ENCODE peak calls at places on chromosome 1, in seven cellular contexts. One of them, this sample, is unnamed. For H3K9me3, the result is how much of the 10 kb centered on the place peaks cover.

GRCh38 chr1:54611621-54612020 is 11.7 kb downstream of the FAM151A start:
- DNase-seq in sigmoid colon: no peak
- DNase-seq in transverse colon: peak
- DNase-seq in spleen: peak
- DNase-seq in HCT116: no peak
- DNase-seq in esophagus muscularis mucosa: no peak
- DNase-seq in Panc1: no peak
- DNase-seq in this sample: peak

GRCh38 chr1:211549092-211549749 is 29.7 kb downstream of the SLC30A1 start:
- DNase-seq in HCT116: no peak
- DNase-seq in transverse colon: no peak
- DNase-seq in sigmoid colon: peak
- DNase-seq in Panc1: no peak
- DNase-seq in spleen: peak
- DNase-seq in esophagus muscularis mucosa: no peak
- DNase-seq in this sample: no peak

GRCh38 chr1:45465277-45465676 is 25.7 kb downstream of the TESK2 start:
- DNase-seq in Panc1: no peak
- DNase-seq in transverse colon: no peak
- DNase-seq in HCT116: no peak
- DNase-seq in spleen: no peak
- DNase-seq in esophagus muscularis mucosa: no peak
- DNase-seq in sigmoid colon: no peak
- DNase-seq in this sample: no peak

GRCh38 chr1:178498896-178499675 is 2.3 kb upstream of the CLEC20A start:
- DNase-seq in spleen: no peak
- DNase-seq in transverse colon: no peak
- DNase-seq in HCT116: no peak
- DNase-seq in Panc1: no peak
- DNase-seq in sigmoid colon: no peak
- DNase-seq in esophagus muscularis mucosa: no peak
- DNase-seq in this sample: no peak

GRCh38 chr1:22258696-22259095 is 115.8 kb upstream of the WNT4 start:
- DNase-seq in HCT116: no peak
- DNase-seq in spleen: no peak
- DNase-seq in transverse colon: no peak
- DNase-seq in Panc1: no peak
- DNase-seq in sigmoid colon: no peak
- DNase-seq in esophagus muscularis mucosa: no peak
- DNase-seq in this sample: no peak

GRCh38 chr1:11690669-11691301 is 725 bp upstream of the DRAXIN start:
- DNase-seq in esophagus muscularis mucosa: no peak
- DNase-seq in HCT116: no peak
- DNase-seq in transverse colon: no peak
- DNase-seq in sigmoid colon: no peak
- DNase-seq in Panc1: no peak
- DNase-seq in spleen: no peak
- DNase-seq in this sample: no peak

GRCh38 chr1:84253891-84254290 is 47.6 kb upstream of the SAMD13 start:
- DNase-seq in sigmoid colon: peak
- DNase-seq in Panc1: peak
- DNase-seq in HCT116: peak
- DNase-seq in transverse colon: peak
- DNase-seq in spleen: no peak
- DNase-seq in esophagus muscularis mucosa: no peak
- DNase-seq in this sample: no peak

GRCh38 chr1:57576750-57577149 is 152.9 kb upstream of the DAB1 start:
- DNase-seq in HCT116: no peak
- DNase-seq in Panc1: no peak
- DNase-seq in sigmoid colon: no peak
- DNase-seq in esophagus muscularis mucosa: no peak
- DNase-seq in spleen: no peak
- DNase-seq in transverse colon: no peak
- DNase-seq in this sample: no peak

GRCh38 chr1:235100124-235100801 is 28.4 kb downstream of the TOMM20 start:
- DNase-seq in transverse colon: no peak
- DNase-seq in HCT116: no peak
- DNase-seq in spleen: no peak
- DNase-seq in Panc1: no peak
- DNase-seq in sigmoid colon: no peak
- DNase-seq in esophagus muscularis mucosa: no peak
- DNase-seq in this sample: no peak

GRCh38 chr1:107963601-107964396 is 1.2 kb downstream of the VAV3 start:
- DNase-seq in HCT116: no peak
- DNase-seq in spleen: peak
- DNase-seq in transverse colon: peak
- DNase-seq in esophagus muscularis mucosa: no peak
- DNase-seq in Panc1: no peak
- DNase-seq in sigmoid colon: peak
- DNase-seq in this sample: peak

GRCh38 chr1:244118087-244118761 is 67.1 kb downstream of the ZBTB18 start:
- DNase-seq in transverse colon: no peak
- DNase-seq in Panc1: no peak
- DNase-seq in sigmoid colon: no peak
- DNase-seq in HCT116: no peak
- DNase-seq in esophagus muscularis mucosa: no peak
- DNase-seq in spleen: no peak
- DNase-seq in this sample: no peak

GRCh38 chr1:203354246-203354645 is 3.3 kb upstream of the FMOD start:
- DNase-seq in HCT116: no peak
- DNase-seq in spleen: no peak
- DNase-seq in Panc1: no peak
- DNase-seq in esophagus muscularis mucosa: no peak
- DNase-seq in sigmoid colon: peak
- DNase-seq in transverse colon: no peak
- DNase-seq in this sample: no peak

GRCh38 chr1:194705123-194705522 is 1518.7 kb upstream of the B3GALT2 start:
- DNase-seq in transverse colon: no peak
- DNase-seq in HCT116: no peak
- DNase-seq in spleen: no peak
- DNase-seq in esophagus muscularis mucosa: no peak
- DNase-seq in Panc1: no peak
- DNase-seq in sigmoid colon: no peak
- DNase-seq in this sample: no peak

DNA sequence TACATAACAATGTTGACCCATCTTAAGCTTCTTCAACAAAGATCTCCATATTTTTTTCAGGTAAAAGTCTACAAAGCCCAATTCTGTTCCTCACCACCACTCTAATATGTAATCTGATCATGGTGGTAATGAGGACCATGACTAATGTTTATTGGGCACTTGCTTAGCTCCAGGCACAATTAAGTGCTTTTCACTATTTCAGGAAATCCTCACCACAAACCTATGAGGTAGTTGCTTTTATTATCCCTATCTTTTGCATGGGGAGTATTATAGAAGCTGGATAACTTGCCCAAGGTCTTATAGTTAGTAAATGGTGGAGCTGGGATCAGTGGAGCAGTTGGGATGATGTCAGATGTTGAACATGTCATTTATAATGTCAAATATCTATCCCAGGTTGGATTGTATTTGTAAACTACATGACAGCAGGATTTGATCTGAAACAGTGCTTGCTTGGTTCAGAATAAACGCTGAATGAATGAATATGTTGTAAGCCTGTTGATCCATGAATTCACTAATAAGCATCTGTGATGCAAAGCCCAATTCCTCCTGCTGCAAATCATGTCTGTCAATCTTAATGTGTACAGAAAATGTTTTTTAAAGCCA is 283.3 kb upstream of the ST6GALNAC5 start:
- DNase-seq in transverse colon: no peak
- DNase-seq in esophagus muscularis mucosa: no peak
- DNase-seq in spleen: no peak
- DNase-seq in HCT116: no peak
- DNase-seq in sigmoid colon: no peak
- DNase-seq in Panc1: no peak
- DNase-seq in this sample: no peak
- H3K4me3 ChIP-seq in transverse colon: no peak
- H3K4me3 ChIP-seq in esophagus muscularis mucosa: no peak
- H3K4me3 ChIP-seq in spleen: no peak
- H3K4me3 ChIP-seq in HCT116: no peak
- H3K4me3 ChIP-seq in sigmoid colon: no peak
- H3K4me3 ChIP-seq in Panc1: no peak
- H3K4me3 ChIP-seq in this sample: no peak

DNA sequence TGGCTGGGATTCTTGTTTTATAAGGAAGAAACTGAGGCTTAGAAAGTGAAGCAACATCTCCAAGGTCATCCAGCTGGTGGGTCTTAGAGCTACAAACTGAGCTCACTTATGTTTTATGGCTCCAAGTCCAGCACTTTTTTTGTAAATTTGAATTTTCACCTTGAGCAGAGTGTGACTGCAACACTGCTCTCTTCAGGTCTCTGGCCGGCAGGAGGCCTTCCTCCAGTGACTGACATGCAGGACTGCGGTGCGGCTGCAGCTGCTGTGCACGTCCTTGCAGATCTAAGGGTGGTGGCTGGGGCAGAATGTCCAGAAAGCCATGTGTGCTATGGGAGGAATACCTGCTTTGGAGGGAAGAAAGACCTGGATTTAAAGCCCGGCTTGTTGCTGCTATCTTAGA is 284.2 kb upstream of the POU3F1 start:
- DNase-seq in esophagus muscularis mucosa: peak
- DNase-seq in Panc1: no peak
- DNase-seq in transverse colon: no peak
- DNase-seq in HCT116: no peak
- DNase-seq in sigmoid colon: no peak
- DNase-seq in spleen: no peak
- DNase-seq in this sample: no peak
- H3K9me3 ChIP-seq in esophagus muscularis mucosa: under half
- H3K9me3 ChIP-seq in Panc1: under half
- H3K9me3 ChIP-seq in transverse colon: under half
- H3K9me3 ChIP-seq in HCT116: under half
- H3K9me3 ChIP-seq in sigmoid colon: under half
- H3K9me3 ChIP-seq in spleen: under half
- H3K9me3 ChIP-seq in this sample: under half

GRCh38 chr1:155940993-155941844 is at the start of gene RXFP4:
- DNase-seq in sigmoid colon: no peak
- DNase-seq in Panc1: peak
- DNase-seq in esophagus muscularis mucosa: no peak
- DNase-seq in transverse colon: peak
- DNase-seq in HCT116: no peak
- DNase-seq in spleen: peak
- DNase-seq in this sample: peak
- TF ChIP-seq POLR2AphosphoS5 in sigmoid colon: peak
- TF ChIP-seq POLR2AphosphoS5 in Panc1: peak
- TF ChIP-seq POLR2AphosphoS5 in esophagus muscularis mucosa: no peak
- TF ChIP-seq POLR2AphosphoS5 in transverse colon: peak
- TF ChIP-seq POLR2AphosphoS5 in HCT116: peak
- TF ChIP-seq POLR2AphosphoS5 in spleen: peak
- TF ChIP-seq POLR2AphosphoS5 in this sample: no peak

GRCh38 chr1:154338875-154339274 is 13.6 kb downstream of the ATP8B2 start:
- DNase-seq in spleen: no peak
- DNase-seq in sigmoid colon: no peak
- DNase-seq in transverse colon: no peak
- DNase-seq in Panc1: no peak
- DNase-seq in esophagus muscularis mucosa: no peak
- DNase-seq in HCT116: no peak
- DNase-seq in this sample: no peak

GRCh38 chr1:154334647-154335350 is 9.5 kb downstream of the ATP8B2 start:
- DNase-seq in spleen: peak
- DNase-seq in sigmoid colon: peak
- DNase-seq in HCT116: no peak
- DNase-seq in Panc1: no peak
- DNase-seq in esophagus muscularis mucosa: peak
- DNase-seq in transverse colon: peak
- DNase-seq in this sample: peak

GRCh38 chr1:154342132-154342531 is 16.8 kb downstream of the ATP8B2 start:
- DNase-seq in HCT116: no peak
- DNase-seq in sigmoid colon: no peak
- DNase-seq in transverse colon: no peak
- DNase-seq in spleen: no peak
- DNase-seq in Panc1: no peak
- DNase-seq in esophagus muscularis mucosa: no peak
- DNase-seq in this sample: no peak

GRCh38 chr1:154335351-154335714 is 10.0 kb downstream of the ATP8B2 start:
- DNase-seq in sigmoid colon: no peak
- DNase-seq in HCT116: no peak
- DNase-seq in Panc1: no peak
- DNase-seq in transverse colon: no peak
- DNase-seq in spleen: no peak
- DNase-seq in esophagus muscularis mucosa: no peak
- DNase-seq in this sample: no peak

GRCh38 chr1:154337253-154337894 is 12.0 kb downstream of the ATP8B2 start:
- DNase-seq in esophagus muscularis mucosa: no peak
- DNase-seq in spleen: no peak
- DNase-seq in HCT116: no peak
- DNase-seq in transverse colon: no peak
- DNase-seq in Panc1: no peak
- DNase-seq in sigmoid colon: no peak
- DNase-seq in this sample: no peak
- H3K4me3 ChIP-seq in esophagus muscularis mucosa: no peak
- H3K4me3 ChIP-seq in spleen: no peak
- H3K4me3 ChIP-seq in HCT116: no peak
- H3K4me3 ChIP-seq in transverse colon: no peak
- H3K4me3 ChIP-seq in Panc1: no peak
- H3K4me3 ChIP-seq in sigmoid colon: no peak
- H3K4me3 ChIP-seq in this sample: no peak

DNA sequence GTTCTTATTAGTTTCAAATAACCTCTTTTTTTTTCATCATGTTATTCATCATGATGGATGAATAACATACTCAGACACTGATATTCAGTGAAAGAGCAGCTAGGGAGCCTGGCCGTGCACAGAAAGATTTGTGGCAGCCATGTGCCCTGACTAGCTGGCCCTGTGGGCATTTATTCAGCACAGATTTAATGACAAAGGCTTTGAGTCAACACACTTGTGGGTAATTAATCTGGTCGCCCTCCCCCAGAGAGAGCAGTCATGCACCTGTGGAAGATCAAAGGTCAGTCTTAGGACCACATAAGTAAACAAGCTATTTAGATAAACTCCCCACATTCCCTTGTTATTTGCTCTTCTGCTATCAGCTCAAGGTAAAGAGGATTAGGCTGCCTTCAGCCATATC is 153.2 kb upstream of the HMCN1 start:
- DNase-seq in transverse colon: no peak
- DNase-seq in spleen: no peak
- DNase-seq in Panc1: no peak
- DNase-seq in sigmoid colon: no peak
- DNase-seq in HCT116: no peak
- DNase-seq in esophagus muscularis mucosa: no peak
- DNase-seq in this sample: no peak
- H3K9me3 ChIP-seq in transverse colon: under half
- H3K9me3 ChIP-seq in spleen: under half
- H3K9me3 ChIP-seq in Panc1: under half
- H3K9me3 ChIP-seq in sigmoid colon: under half
- H3K9me3 ChIP-seq in HCT116: under half
- H3K9me3 ChIP-seq in esophagus muscularis mucosa: under half
- H3K9me3 ChIP-seq in this sample: under half

GRCh38 chr1:155715777-155716176 is 26.9 kb downstream of the DAP3 start:
- DNase-seq in transverse colon: no peak
- DNase-seq in HCT116: no peak
- DNase-seq in Panc1: no peak
- DNase-seq in spleen: no peak
- DNase-seq in sigmoid colon: no peak
- DNase-seq in esophagus muscularis mucosa: no peak
- DNase-seq in this sample: no peak
- TF ChIP-seq POLR2AphosphoS5 in transverse colon: no peak
- TF ChIP-seq POLR2AphosphoS5 in HCT116: no peak
- TF ChIP-seq POLR2AphosphoS5 in Panc1: no peak
- TF ChIP-seq POLR2AphosphoS5 in spleen: no peak
- TF ChIP-seq POLR2AphosphoS5 in sigmoid colon: no peak
- TF ChIP-seq POLR2AphosphoS5 in esophagus muscularis mucosa: no peak
- TF ChIP-seq POLR2AphosphoS5 in this sample: no peak

This sample was measured in suprapubic skin.